ENCODE peak calls at places on chromosomes 2 and 18, in five cellular contexts. H is EL, A is MCF 10A, S is HL-60, T is BJ. Y is an unnamed sample.

GRCh38 chr2:240648155-240648649 is 22.9 kb downstream of the GPR35 start:
- DNase-seq in H (no peak), A (no peak), S (no peak), T (no peak), Y (no peak)

GRCh38 chr18:21652073-21652472 is 40.0 kb downstream of the SNRPD1 start:
- DNase-seq in H (no peak), A (no peak), S (no peak), T (no peak), Y (no peak)

GRCh38 chr2:158795110-158795924 is at the start of gene DAPL1:
- DNase-seq in H (no peak), A (peak), S (no peak), T (no peak), Y (no peak)

GRCh38 chr2:51723716-51724115 is 691.8 kb upstream of the NRXN1 start:
- DNase-seq in H (no peak), A (peak), S (no peak), T (no peak), Y (no peak)

GRCh38 chr2:100520224-100520623 is 42.6 kb upstream of the PDCL3 start:
- DNase-seq in H (peak), A (peak), S (no peak), T (no peak), Y (no peak)

GRCh38 chr2:239253705-239254104 is 147.1 kb downstream of the HDAC4 start:
- DNase-seq in H (no peak), A (no peak), S (no peak), T (no peak), Y (no peak)

GRCh38 chr18:9898792-9899549 is 13.2 kb downstream of the TXNDC2 start:
- DNase-seq in H (peak), A (no peak), S (peak), T (no peak), Y (no peak)

GRCh38 chr2:33555681-33556080 is 43.4 kb downstream of the FAM98A start:
- DNase-seq in H (no peak), A (no peak), S (no peak), T (no peak), Y (no peak)

GRCh38 chr2:64342195-64343099 is 111.5 kb upstream of the LGALSL start:
- DNase-seq in H (no peak), A (no peak), S (no peak), T (no peak), Y (no peak)

GRCh38 chr2:96917008-96917575 is 47.2 kb upstream of the SEMA4C start:
- DNase-seq in H (no peak), A (peak), S (no peak), T (no peak), Y (no peak)

GRCh38 chr2:240293865-240294461 is 141.5 kb upstream of the GPC1 start:
- DNase-seq in H (no peak), A (no peak), S (no peak), T (no peak), Y (no peak)

GRCh38 chr2:101625387-101625786 is 72.1 kb upstream of the MAP4K4 start:
- DNase-seq in H (no peak), A (peak), S (no peak), T (no peak), Y (no peak)

GRCh38 chr2:162126145-162126926 is 25.7 kb downstream of the GCG start:
- DNase-seq in H (no peak), A (no peak), S (no peak), T (no peak), Y (no peak)

GRCh38 chr2:201215963-201216362 is 33.0 kb downstream of the CASP10 start:
- DNase-seq in H (no peak), A (no peak), S (no peak), T (no peak), Y (no peak)

GRCh38 chr2:190578158-190579057 is 43.9 kb upstream of the NEMP2 start:
- DNase-seq in H (peak), A (peak), S (no peak), T (peak), Y (peak)

GRCh38 chr18:7459851-7460774 is 107.0 kb upstream of the PTPRM start:
- DNase-seq in H (no peak), A (no peak), S (no peak), T (no peak), Y (no peak)

Y was measured in CMK.